ENCODE peak calls at places on chromosomes 12 and 14, in nine cellular contexts. G is HFFc6; P is effector memory CD4-positive, alpha-beta T cell; Z is activated T-helper 1 cell treated with Interleukin-2 at 50 U/mL for 16 hours; A is ureter; O is trophoblast cell; H is NCI-H2081; T is left ventricle myocardium inferior; C is NCI-H510A treated with DMSO at 0.1 percent for 48 hours. R is an unnamed sample.

GRCh38 chr12:44031472-44032185 is 195.7 kb downstream of the TMEM117 start:
- DNase-seq in P (no peak), O (no peak), G (peak; percentile 38), A (no peak), T (no peak), Z (no peak), H (no peak), C (no peak), R (no peak)

GRCh38 chr12:92044435-92044834 is 101.2 kb downstream of the BTG1 start:
- DNase-seq in C (no peak), Z (no peak), O (no peak), A (no peak), H (no peak), T (no peak), G (no peak), P (no peak), R (no peak)

GRCh38 chr12:90543841-90544240 is 411.1 kb downstream of the CCER1 start:
- DNase-seq in A (no peak), T (no peak), H (no peak), G (no peak), P (no peak), C (no peak), Z (no peak), O (no peak), R (no peak)

GRCh38 chr14:42192659-42193425 is 586.2 kb downstream of the LRFN5 start:
- DNase-seq in O (no peak), Z (no peak), A (no peak), G (peak; percentile 58), C (no peak), P (no peak), H (no peak), T (no peak), R (peak; percentile 81)

GRCh38 chr12:2944401-2945047 is 14.7 kb upstream of the TEAD4 start:
- DNase-seq in T (peak; percentile 29), C (peak; percentile 49), G (no peak), H (peak; percentile 37), A (no peak), O (no peak), Z (peak; percentile 4), P (no peak), R (peak; percentile 79)

GRCh38 chr12:117587646-117588287 is 226.3 kb upstream of the NOS1 start:
- DNase-seq in C (peak; percentile 74), A (peak; percentile 52), Z (no peak), O (peak; percentile 17), G (no peak), T (peak; percentile 25), P (no peak), H (peak; percentile 45), R (peak; percentile 69)

GRCh38 chr12:10067942-10068341 is 30.8 kb downstream of the CLEC1A start:
- DNase-seq in P (no peak), G (no peak), A (no peak), T (no peak), O (no peak), Z (no peak), C (no peak), H (no peak), R (no peak)

GRCh38 chr12:106223485-106224391 is 24.1 kb downstream of the CKAP4 start:
- DNase-seq in P (peak; percentile 42), A (peak; percentile 81), H (peak; percentile 47), O (peak; percentile 53), G (peak; percentile 61), Z (peak; percentile 55), C (peak; percentile 51), T (peak; percentile 63), R (peak; percentile 75)

GRCh38 chr12:124484067-124484466 is 83.3 kb downstream of the NCOR2 start:
- DNase-seq in C (no peak), Z (no peak), P (no peak), A (no peak), O (no peak), H (no peak), T (no peak), G (no peak), R (no peak)

GRCh38 chr12:31118831-31119530 is 45.3 kb downstream of the DDX11 start:
- DNase-seq in T (no peak), A (no peak), P (no peak), G (no peak), O (no peak), H (no peak), Z (no peak), C (peak; percentile 31), R (peak; percentile 15)